ENCODE peak calls at places on chromosomes 3 and 15, in five cellular contexts. U is CD8-positive, alpha-beta memory T cell; D is ovary; G is lower leg skin; Y is heart left ventricle. Q is an unnamed sample.

GRCh38 chr3:16362781-16363180 is 97.8 kb downstream of the OXNAD1 start:
- DNase-seq in U (no peak), D (no peak), G (no peak), Y (no peak), Q (no peak)

GRCh38 chr15:48553559-48553958 is 92.0 kb downstream of the FBN1 start:
- DNase-seq in G (no peak), Y (no peak), D (no peak), U (no peak), Q (no peak)

GRCh38 chr15:89089316-89090230 is 1.3 kb downstream of the ABHD2 start:
- DNase-seq in U (no peak), Y (no peak), G (peak), D (no peak), Q (no peak)

GRCh38 chr3:108509263-108509662 is 1.1 kb downstream of the MYH15 start:
- DNase-seq in G (no peak), U (no peak), D (no peak), Y (no peak), Q (no peak)

GRCh38 chr15:40754574-40754882 is 526 bp downstream of the RMDN3 start:
- DNase-seq in U (no peak), Y (no peak), G (no peak), D (peak), Q (no peak)

GRCh38 chr15:45458746-45459403 is 63.7 kb downstream of the SLC30A4 start:
- DNase-seq in Y (peak), G (peak), U (peak), D (peak), Q (peak)

GRCh38 chr15:47477253-47477652 is 240.1 kb upstream of the SEMA6D start:
- DNase-seq in U (no peak), Y (no peak), G (no peak), D (no peak), Q (no peak)

GRCh38 chr3:49882182-49882581 is 12.5 kb upstream of the CAMKV start:
- DNase-seq in G (no peak), Y (peak), D (peak), U (no peak), Q (peak)

GRCh38 chr3:186209810-186210752 is 101.2 kb upstream of the ETV5 start:
- DNase-seq in G (no peak), Y (peak), D (peak), U (no peak), Q (peak)

GRCh38 chr3:125161607-125162219 is 50.8 kb downstream of the SLC12A8 start:
- DNase-seq in G (no peak), U (no peak), Y (peak), D (no peak), Q (peak)

GRCh38 chr15:82810061-82810862 is 834 bp downstream of the WHAMM start:
- DNase-seq in U (peak), Y (peak), G (peak), D (peak), Q (peak)

GRCh38 chr3:139772539-139773500 is 95.0 kb upstream of the NMNAT3 start:
- DNase-seq in D (no peak), G (no peak), Y (no peak), U (no peak), Q (no peak)

GRCh38 chr3:53646723-53647122 is 152.3 kb downstream of the CACNA1D start:
- DNase-seq in Y (no peak), U (no peak), G (no peak), D (no peak), Q (no peak)

GRCh38 chr15:38671675-38672141 is 107.1 kb upstream of the RASGRP1 start:
- DNase-seq in U (peak), Y (no peak), G (no peak), D (no peak), Q (no peak)

GRCh38 chr15:47410243-47410642 is 307.1 kb upstream of the SEMA6D start:
- DNase-seq in D (no peak), U (no peak), G (no peak), Y (no peak), Q (no peak)

GRCh38 chr15:35000511-35000910 is 12.4 kb upstream of the ZNF770 start:
- DNase-seq in Y (no peak), U (no peak), G (no peak), D (no peak), Q (no peak)

GRCh38 chr15:81901323-81901722 is 144.5 kb downstream of the MEX3B start:
- DNase-seq in U (no peak), G (no peak), D (no peak), Y (no peak), Q (no peak)

GRCh38 chr3:133887075-133887950 is 8.4 kb downstream of the RAB6B start:
- DNase-seq in Y (no peak), U (no peak), G (peak), D (no peak), Q (peak)

GRCh38 chr3:31029756-31030155 is 135.3 kb upstream of the GADL1 start:
- DNase-seq in U (no peak), Y (no peak), G (no peak), D (no peak), Q (no peak)

GRCh38 chr15:44319385-44319784 is 30.9 kb downstream of the GOLM2 start:
- DNase-seq in Y (no peak), G (no peak), U (no peak), D (no peak), Q (no peak)

GRCh38 chr3:197376020-197376419 is 77.6 kb upstream of the DLG1 start:
- DNase-seq in Y (no peak), D (no peak), G (no peak), U (no peak), Q (no peak)

GRCh38 chr3:192155194-192155593 is 572.1 kb downstream of the FGF12 start:
- DNase-seq in G (no peak), Y (no peak), D (no peak), U (no peak), Q (no peak)

GRCh38 chr3:16568115-16568514 is 37.1 kb downstream of the DAZL start:
- DNase-seq in Y (no peak), G (no peak), U (no peak), D (no peak), Q (no peak)

GRCh38 chr3:186515115-186515514 is 29.1 kb downstream of the CRYGS start:
- DNase-seq in G (no peak), U (peak), Y (no peak), D (no peak), Q (no peak)

GRCh38 chr15:61084944-61085367 is 144.1 kb downstream of the RORA start:
- DNase-seq in U (no peak), Y (peak), D (no peak), G (no peak), Q (peak)

GRCh38 chr15:49137861-49138260 is 17.5 kb downstream of the COPS2 start:
- DNase-seq in G (no peak), D (no peak), U (no peak), Y (no peak), Q (no peak)

GRCh38 chr15:79680721-79681120 is 216.1 kb downstream of the MTHFS start:
- DNase-seq in D (no peak), U (no peak), G (no peak), Y (no peak), Q (no peak)

GRCh38 chr3:177622520-177622919 is 425.2 kb upstream of the TBL1XR1 start:
- DNase-seq in U (no peak), G (no peak), D (no peak), Y (no peak), Q (no peak)

GRCh38 chr3:69385723-69386483 is at the start of gene FRMD4B:
- DNase-seq in D (peak), U (no peak), G (peak), Y (peak), Q (peak)

GRCh38 chr3:58659051-58659675 is 7.4 kb downstream of the FAM3D start:
- DNase-seq in U (no peak), Y (no peak), G (peak), D (no peak), Q (peak)

GRCh38 chr15:96358795-96359190 is 28.3 kb downstream of the NR2F2 start:
- DNase-seq in U (no peak), Y (no peak), D (no peak), G (no peak), Q (no peak)

GRCh38 chr15:96361309-96362000 is 31.0 kb downstream of the NR2F2 start:
- DNase-seq in G (no peak), U (no peak), Y (no peak), D (no peak), Q (no peak)

GRCh38 chr15:96359371-96359771 is 28.9 kb downstream of the NR2F2 start:
- DNase-seq in G (no peak), U (no peak), Y (no peak), D (no peak), Q (no peak)

GRCh38 chr15:96360581-96361308 is 30.2 kb downstream of the NR2F2 start:
- DNase-seq in Y (no peak), U (no peak), D (no peak), G (no peak), Q (no peak)

GRCh38 chr15:96359772-96360498 is 29.4 kb downstream of the NR2F2 start:
- DNase-seq in U (no peak), Y (no peak), G (no peak), D (peak), Q (no peak)
- H3K4me3 ChIP-seq in U (no peak), Y (peak), G (peak), D (peak), Q (peak)

GRCh38 chr3:3177861-3178497 is 1.5 kb downstream of the CRBN start:
- DNase-seq in Y (no peak), G (no peak), U (no peak), D (no peak), Q (no peak)

GRCh38 chr3:3184876-3185275 is 5.4 kb upstream of the CRBN start:
- DNase-seq in G (no peak), Y (no peak), D (no peak), U (no peak), Q (no peak)

GRCh38 chr3:3180421-3180820 is 930 bp upstream of the CRBN start:
- DNase-seq in D (no peak), U (no peak), Y (no peak), G (no peak), Q (no peak)

GRCh38 chr3:3178498-3179328 is 778 bp downstream of the CRBN start:
- DNase-seq in G (no peak), U (no peak), Y (no peak), D (no peak), Q (no peak)

GRCh38 chr3:3179407-3180094 is at the start of gene CRBN:
- DNase-seq in D (peak), G (peak), U (peak), Y (peak), Q (peak)
- H3K4me3 ChIP-seq in D (peak), G (peak), U (peak), Y (peak), Q (peak)

DNA sequence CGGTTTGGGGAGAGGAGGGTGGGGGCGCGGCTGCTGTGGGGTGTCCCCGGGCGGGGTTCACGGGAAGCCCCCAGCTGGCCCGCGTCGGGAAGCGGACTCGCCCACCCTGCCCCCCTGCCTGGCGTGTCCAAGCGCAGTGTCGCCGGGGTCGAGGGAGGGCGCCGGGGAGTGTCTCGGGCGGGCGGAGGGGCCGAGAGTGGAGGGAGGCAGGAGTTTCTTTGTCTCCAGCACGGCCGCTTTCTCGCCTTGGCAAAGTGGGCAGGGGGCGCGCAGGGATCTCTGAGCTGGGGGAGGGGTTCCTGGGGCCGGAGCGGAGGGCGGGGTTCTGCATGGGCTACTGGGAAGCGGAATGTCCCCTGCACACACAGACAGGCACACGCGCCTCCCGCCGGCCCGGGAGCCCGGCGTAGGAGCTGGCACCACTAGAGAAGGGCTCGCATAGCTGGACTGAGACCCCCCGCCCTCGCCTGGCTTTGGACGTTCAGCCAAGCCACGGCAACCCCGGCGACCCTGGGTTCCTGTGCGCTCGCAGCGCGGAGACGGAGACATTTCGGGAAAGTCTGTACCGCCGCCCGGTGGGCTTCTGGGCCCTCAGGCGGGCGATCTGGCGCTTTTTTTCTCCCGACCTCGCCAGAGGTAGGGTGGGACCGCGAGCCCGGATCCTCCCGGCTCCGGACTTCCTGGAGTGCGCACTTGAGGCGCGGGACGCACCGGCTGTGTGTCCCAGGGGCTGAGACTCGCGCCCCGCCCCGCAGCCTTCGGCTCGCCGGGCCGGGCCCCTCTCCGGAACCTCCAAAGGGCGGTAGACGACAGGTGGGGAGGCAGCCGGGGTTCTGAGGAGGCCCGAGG is 870 bp downstream of the ST8SIA2 start:
- DNase-seq in Y (no peak), U (no peak), D (no peak), G (no peak), Q (no peak)
- H3K4me3 ChIP-seq in Y (peak), U (no peak), D (no peak), G (no peak), Q (peak)

DNA sequence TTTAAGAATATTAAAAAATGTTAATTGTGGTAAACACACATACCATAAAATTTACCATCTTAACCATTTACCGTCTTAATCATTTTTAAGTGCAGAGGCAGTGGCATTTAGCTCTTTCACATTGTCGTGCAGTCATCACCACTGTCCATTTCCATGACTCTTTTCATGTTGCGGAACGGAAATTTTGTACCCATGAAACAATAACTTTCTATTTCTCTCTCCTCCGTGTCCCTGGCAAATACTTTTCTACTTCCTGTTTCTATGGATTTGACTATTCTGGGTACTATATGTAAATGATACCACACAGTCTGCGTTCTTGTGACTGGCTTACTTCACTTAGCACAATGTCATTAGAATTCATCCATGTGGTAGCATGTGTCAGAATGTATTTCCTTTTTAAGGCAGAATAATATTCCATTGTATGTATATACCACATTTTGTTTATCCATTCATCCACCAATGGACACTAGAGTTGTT is 27.9 kb downstream of the AKAP13 start:
- DNase-seq in G (no peak), D (no peak), Y (no peak), U (no peak), Q (no peak)
- H3K4me3 ChIP-seq in G (no peak), D (no peak), Y (no peak), U (no peak), Q (no peak)

DNA sequence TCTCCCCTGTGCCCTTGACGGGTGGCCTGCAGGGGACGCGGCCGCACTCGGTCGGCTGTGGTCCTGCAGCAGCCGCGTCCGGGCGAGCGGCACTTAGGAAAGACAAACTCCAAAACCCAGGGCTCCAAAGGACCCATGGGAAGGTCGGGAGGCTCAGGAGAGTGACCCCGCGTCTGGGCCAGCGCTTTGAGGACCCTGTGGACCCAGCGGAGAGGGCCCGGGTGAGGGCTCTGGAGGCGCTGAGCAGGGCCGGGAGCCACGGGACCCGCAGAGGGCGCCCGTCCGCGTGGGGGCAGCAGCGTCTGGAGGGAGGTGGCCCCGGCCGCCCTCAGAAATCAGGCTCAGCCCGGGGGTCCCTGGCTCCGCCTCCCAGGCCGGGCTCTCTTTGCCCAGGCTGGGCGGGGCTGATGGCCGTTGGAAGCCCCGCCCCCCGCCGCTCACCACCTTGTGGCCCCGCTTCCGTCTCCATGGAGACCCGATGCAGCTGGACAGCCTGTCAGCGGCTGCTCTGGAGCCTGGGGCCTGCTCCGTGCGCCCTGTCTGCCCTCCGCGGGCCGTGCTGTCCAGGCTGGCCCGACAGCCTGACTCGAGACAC is 34.6 kb upstream of the RPL32 start:
- DNase-seq in Y (peak), D (peak), U (no peak), G (no peak), Q (no peak)
- H3K4me3 ChIP-seq in Y (no peak), D (peak), U (no peak), G (no peak), Q (no peak)

GRCh38 chr3:150248116-150248864 is 159.8 kb upstream of the TSC22D2 start:
- DNase-seq in Y (no peak), G (no peak), U (no peak), D (peak), Q (no peak)

GRCh38 chr3:150251187-150251592 is 156.9 kb upstream of the TSC22D2 start:
- DNase-seq in G (no peak), Y (no peak), U (no peak), D (no peak), Q (no peak)

GRCh38 chr3:150247456-150247855 is 160.6 kb upstream of the TSC22D2 start:
- DNase-seq in D (no peak), U (no peak), G (no peak), Y (no peak), Q (no peak)

GRCh38 chr3:150249776-150250175 is 158.3 kb upstream of the TSC22D2 start:
- DNase-seq in G (no peak), U (no peak), Y (no peak), D (no peak), Q (no peak)

DNA sequence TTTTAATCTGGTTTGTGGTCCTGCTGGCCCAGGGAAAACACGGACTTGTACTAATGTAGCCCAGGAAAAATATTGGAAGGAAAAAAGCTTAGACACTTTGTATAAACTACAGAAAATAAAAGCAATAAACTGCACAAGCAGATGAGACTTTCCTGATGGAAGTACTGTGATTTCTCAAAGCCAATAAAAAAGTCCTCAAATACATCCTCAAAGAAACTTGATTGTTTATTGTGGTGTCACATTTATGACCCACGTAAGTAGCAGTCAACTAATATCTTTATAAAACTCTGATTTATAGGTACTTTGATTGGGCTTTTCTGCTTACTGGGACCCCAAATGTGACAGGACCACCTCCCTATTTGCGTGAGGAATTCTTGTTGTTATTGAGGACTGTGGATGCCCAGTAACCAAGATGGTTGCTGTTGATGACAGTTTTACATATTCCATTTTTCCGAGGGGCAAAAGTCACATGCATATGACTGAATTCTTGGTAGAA is 159.2 kb upstream of the TSC22D2 start:
- DNase-seq in D (no peak), G (no peak), Y (no peak), U (no peak), Q (no peak)
- H3K4me3 ChIP-seq in D (no peak), G (no peak), Y (no peak), U (no peak), Q (no peak)

GRCh38 chr15:92392966-92393286 is 755 bp upstream of the ST8SIA2 start:
- DNase-seq in Y (no peak), U (no peak), D (no peak), G (no peak), Q (no peak)

GRCh38 chr15:92392462-92392861 is 1.2 kb upstream of the ST8SIA2 start:
- DNase-seq in U (no peak), G (no peak), Y (no peak), D (no peak), Q (no peak)

GRCh38 chr15:92393994-92394326 is 279 bp downstream of the ST8SIA2 start:
- DNase-seq in D (no peak), U (no peak), G (no peak), Y (no peak), Q (no peak)

GRCh38 chr15:92395176-92395521 is 1.5 kb downstream of the ST8SIA2 start:
- DNase-seq in G (no peak), U (no peak), Y (no peak), D (no peak), Q (no peak)

GRCh38 chr15:92393287-92393993 is at the start of gene ST8SIA2:
- DNase-seq in G (no peak), D (no peak), U (no peak), Y (no peak), Q (peak)
- H3K4me3 ChIP-seq in G (no peak), D (no peak), U (no peak), Y (peak), Q (peak)

Q was measured in heart right ventricle.